ENCODE peak calls at places on chromosomes 1 and 21, in six cellular contexts. R is endothelial cell, B is nephron progenitor cell, U is fibroblast of mammary gland, K is heart left ventricle, O is WERI-Rb-1. A is an unnamed sample.
A peak's percentile ranks its signal among the peaks of the same experiment; 100 is the strongest.

GRCh38 chr1:77687519-77687906 is 5.1 kb upstream of the ZZZ3 start:
- DNase-seq in R (peak; percentile 69), B (peak; percentile 56), U (peak; percentile 15), K (no peak), O (peak; percentile 20), A (peak; percentile 44)

GRCh38 chr1:22210636-22211035 is 67.7 kb upstream of the WNT4 start:
- DNase-seq in R (no peak), B (no peak), U (no peak), K (no peak), O (no peak), A (no peak)

GRCh38 chr1:229027622-229028182 is 243.2 kb upstream of the RAB4A start:
- DNase-seq in R (no peak), B (no peak), U (peak; percentile 82), K (peak; percentile 38), O (peak; percentile 37), A (no peak)

GRCh38 chr21:35933466-35933865 is 126.9 kb downstream of the SETD4 start:
- DNase-seq in R (no peak), B (no peak), U (peak; percentile 96), K (peak; percentile 74), O (no peak), A (no peak)

GRCh38 chr1:204081156-204081790 is 8.4 kb downstream of the SOX13 start:
- DNase-seq in R (no peak), B (no peak), U (no peak), K (no peak), O (no peak), A (no peak)

GRCh38 chr1:11176081-11176706 is 13.0 kb upstream of the ANGPTL7 start:
- DNase-seq in R (no peak), B (no peak), U (no peak), K (peak; percentile 47), O (no peak), A (peak; percentile 37)

GRCh38 chr1:198465201-198466144 is 75.0 kb downstream of the ATP6V1G3 start:
- DNase-seq in R (no peak), B (peak; percentile 13), U (peak; percentile 65), K (no peak), O (no peak), A (no peak)

GRCh38 chr1:105087496-105087895 is 1337.8 kb downstream of the AMY1C start:
- DNase-seq in R (no peak), B (no peak), U (no peak), K (no peak), O (no peak), A (no peak)

GRCh38 chr1:196355206-196355786 is 252.9 kb downstream of the KCNT2 start:
- DNase-seq in R (peak; percentile 8), B (no peak), U (peak; percentile 42), K (no peak), O (no peak), A (no peak)

GRCh38 chr1:100982783-100983182 is 42.8 kb downstream of the DPH5 start:
- DNase-seq in R (no peak), B (no peak), U (no peak), K (no peak), O (no peak), A (no peak)

GRCh38 chr1:42380617-42381423 is at the start of gene RIMKLA:
- DNase-seq in R (peak; percentile 40), B (peak; percentile 85), U (no peak), K (peak; percentile 59), O (peak; percentile 77), A (peak; percentile 84)

GRCh38 chr1:235069577-235070563 is 58.8 kb downstream of the TOMM20 start:
- DNase-seq in R (no peak), B (no peak), U (peak; percentile 99), K (peak; percentile 66), O (no peak), A (no peak)

GRCh38 chr1:156154317-156154749 is 948 bp downstream of the SEMA4A start:
- DNase-seq in R (no peak), B (no peak), U (no peak), K (peak; percentile 66), O (no peak), A (no peak)

GRCh38 chr1:229434641-229435051 is 752 bp upstream of the ACTA1 start:
- DNase-seq in R (peak; percentile 16), B (peak; percentile 65), U (no peak), K (peak; percentile 85), O (peak; percentile 86), A (peak; percentile 74)

GRCh38 chr1:27402349-27402754 is 9.9 kb downstream of the GPR3 start:
- DNase-seq in R (peak; percentile 64), B (no peak), U (peak; percentile 63), K (peak; percentile 83), O (peak; percentile 57), A (no peak)

GRCh38 chr1:173050865-173051264 is at the start of gene TNFSF18:
- DNase-seq in R (no peak), B (no peak), U (peak; percentile 81), K (no peak), O (no peak), A (no peak)

GRCh38 chr1:227894306-227894721 is 53.4 kb downstream of the WNT9A start:
- DNase-seq in R (peak; percentile 2), B (no peak), U (no peak), K (peak; percentile 15), O (no peak), A (no peak)

GRCh38 chr1:230117694-230118093 is 50.7 kb downstream of the GALNT2 start:
- DNase-seq in R (no peak), B (no peak), U (no peak), K (no peak), O (no peak), A (no peak)

GRCh38 chr1:211527006-211527405 is 35.0 kb upstream of the RD3 start:
- DNase-seq in R (no peak), B (no peak), U (no peak), K (no peak), O (no peak), A (no peak)

GRCh38 chr1:77825356-77825709 is 45.9 kb downstream of the MIGA1 start:
- DNase-seq in R (peak; percentile 6), B (no peak), U (peak; percentile 91), K (no peak), O (no peak), A (no peak)

GRCh38 chr1:102875756-102876155 is 232.6 kb downstream of the COL11A1 start:
- DNase-seq in R (no peak), B (no peak), U (no peak), K (no peak), O (no peak), A (no peak)

GRCh38 chr1:42957880-42958487 is 684 bp downstream of the SLC2A1 start:
- DNase-seq in R (peak; percentile 61), B (peak; percentile 76), U (peak; percentile 35), K (peak; percentile 65), O (peak; percentile 57), A (peak; percentile 74)

DNA sequence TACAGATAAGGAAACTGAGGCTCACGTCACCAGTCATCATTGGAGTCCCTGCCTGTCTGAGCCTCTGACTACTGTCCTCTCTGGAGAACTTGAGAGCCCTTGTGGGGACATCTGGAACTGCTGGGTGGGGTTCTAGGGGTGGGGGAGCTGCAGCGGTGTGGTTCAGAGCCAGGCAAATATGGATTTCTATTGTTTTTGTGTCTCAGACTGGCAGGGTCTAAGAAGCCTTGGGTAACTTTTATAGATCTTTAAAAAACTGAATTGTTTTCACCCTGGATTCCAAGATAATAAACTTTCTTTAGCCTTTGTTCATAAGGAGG is 46.9 kb downstream of the IER5 start:
- DNase-seq in R (no peak), B (no peak), U (peak; percentile 48), K (no peak), O (peak; percentile 47), A (no peak)
- TF ChIP-seq CTCF in R (peak; percentile 36), B (peak; percentile 15), U (peak; percentile 30), K (peak; percentile 14), O (peak; percentile 25), A (no peak)

GRCh38 chr1:56157477-56157876 is 421.9 kb downstream of the PLPP3 start:
- DNase-seq in R (no peak), B (no peak), U (no peak), K (no peak), O (no peak), A (no peak)
- TF ChIP-seq CTCF in R (no peak), B (no peak), U (no peak), K (no peak), O (no peak), A (no peak)

GRCh38 chr1:209627349-209628196 is 24.7 kb downstream of the LAMB3 start:
- DNase-seq in R (peak; percentile 94), B (peak; percentile 93), U (peak; percentile 74), K (peak; percentile 83), O (peak; percentile 74), A (peak; percentile 96)
- TF ChIP-seq CTCF in R (peak; percentile 98), B (peak; percentile 98), U (peak; percentile 88), K (peak; percentile 95), O (peak; percentile 96), A (peak; percentile 98)

GRCh38 chr1:109649380-109649987 is 6.4 kb upstream of the GSTM4 start:
- DNase-seq in R (no peak), B (no peak), U (peak; percentile 75), K (no peak), O (no peak), A (no peak)
- TF ChIP-seq CTCF in R (no peak), B (no peak), U (peak; percentile 56), K (no peak), O (peak; percentile 12), A (no peak)

GRCh38 chr1:66374561-66375111 is 159.3 kb upstream of the SGIP1 start:
- DNase-seq in R (no peak), B (no peak), U (peak; percentile 95), K (no peak), O (no peak), A (no peak)
- TF ChIP-seq CTCF in R (no peak), B (no peak), U (no peak), K (no peak), O (no peak), A (no peak)

DNA sequence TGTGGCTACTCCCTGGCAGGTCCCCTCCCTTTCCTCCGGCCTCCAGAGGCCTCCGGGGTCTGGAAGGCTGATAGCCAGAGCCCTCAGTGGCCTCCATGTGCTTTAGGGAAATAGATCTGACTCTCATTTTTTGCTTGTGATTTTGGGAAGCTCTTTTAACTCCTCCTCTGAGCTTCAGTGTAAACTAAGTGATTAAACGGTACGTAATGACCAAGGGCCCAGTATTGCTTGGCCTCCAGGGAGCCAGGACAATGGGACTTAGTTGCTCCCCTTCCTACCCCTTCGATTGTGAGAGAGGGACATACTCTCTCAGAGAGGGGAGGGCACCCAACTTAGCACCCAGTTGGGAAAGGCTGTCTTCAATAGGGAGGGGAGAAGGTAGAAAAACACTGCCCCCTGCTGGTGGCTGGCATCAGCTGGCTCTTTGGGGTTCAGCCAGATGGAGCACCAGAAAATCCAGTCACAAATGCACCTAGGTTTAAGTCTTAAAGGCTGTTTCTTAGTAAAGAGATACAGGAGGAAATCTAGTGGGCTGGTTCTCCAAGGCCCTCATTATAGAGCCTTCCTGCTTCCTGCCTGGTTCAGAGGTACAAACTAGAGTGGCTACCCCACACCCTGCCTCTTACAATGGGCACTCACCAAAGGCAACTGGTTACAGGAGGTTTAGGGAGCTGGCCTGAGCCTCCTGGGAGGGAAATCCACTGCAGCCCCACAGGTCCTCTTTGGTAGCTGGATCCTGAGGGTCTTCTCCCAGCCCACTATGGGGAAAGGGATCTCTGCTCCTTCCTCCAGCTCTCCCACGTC is 28.6 kb downstream of the EIF2D start:
- DNase-seq in R (peak; percentile 74), B (peak; percentile 83), U (peak; percentile 69), K (peak; percentile 70), O (peak; percentile 91), A (peak; percentile 78)
- TF ChIP-seq CTCF in R (peak; percentile 89), B (peak; percentile 93), U (peak; percentile 93), K (peak; percentile 90), O (peak; percentile 96), A (peak; percentile 94)

GRCh38 chr1:54872041-54872342 is 15.0 kb downstream of the DHCR24 start:
- DNase-seq in R (no peak), B (no peak), U (no peak), K (no peak), O (no peak), A (no peak)
- TF ChIP-seq CTCF in R (no peak), B (no peak), U (no peak), K (no peak), O (no peak), A (no peak)